ENCODE peak calls at places on chromosome X, in four cellular contexts. One of them, this sample, is unnamed.

GRCh38 chrX:17464196-17464595 is 89.2 kb downstream of the NHS start:
- DNase-seq in tibial nerve: no peak
- DNase-seq in choroid plexus epithelial cell: peak; percentile 41
- DNase-seq in fibroblast of villous mesenchyme: peak; percentile 39
- DNase-seq in this sample: peak; percentile 46

GRCh38 chrX:139762400-139763183 is 54.6 kb upstream of the MCF2 start:
- DNase-seq in tibial nerve: no peak
- DNase-seq in fibroblast of villous mesenchyme: peak; percentile 9
- DNase-seq in choroid plexus epithelial cell: peak; percentile 60
- DNase-seq in this sample: peak; percentile 78

GRCh38 chrX:107823042-107823441 is 2.6 kb upstream of the MID2 start:
- DNase-seq in choroid plexus epithelial cell: no peak
- DNase-seq in fibroblast of villous mesenchyme: no peak
- DNase-seq in tibial nerve: no peak
- DNase-seq in this sample: no peak

GRCh38 chrX:50762578-50762977 is 51.4 kb downstream of the SHROOM4 start:
- DNase-seq in tibial nerve: no peak
- DNase-seq in fibroblast of villous mesenchyme: no peak
- DNase-seq in choroid plexus epithelial cell: no peak
- DNase-seq in this sample: no peak

GRCh38 chrX:13088155-13088485 is 43.7 kb upstream of the FAM9C start:
- DNase-seq in choroid plexus epithelial cell: no peak
- DNase-seq in tibial nerve: no peak
- DNase-seq in fibroblast of villous mesenchyme: no peak
- DNase-seq in this sample: no peak

GRCh38 chrX:119482497-119483480 is 14.5 kb downstream of the SLC25A5 start:
- DNase-seq in choroid plexus epithelial cell: peak; percentile 56
- DNase-seq in tibial nerve: peak; percentile 29
- DNase-seq in fibroblast of villous mesenchyme: peak; percentile 56
- DNase-seq in this sample: peak; percentile 58

GRCh38 chrX:40579880-40580536 is 762 bp upstream of the ATP6AP2 start:
- DNase-seq in choroid plexus epithelial cell: no peak
- DNase-seq in fibroblast of villous mesenchyme: no peak
- DNase-seq in tibial nerve: no peak
- DNase-seq in this sample: no peak

GRCh38 chrX:39640866-39641265 is 456.9 kb downstream of the BCOR start:
- DNase-seq in fibroblast of villous mesenchyme: no peak
- DNase-seq in tibial nerve: no peak
- DNase-seq in choroid plexus epithelial cell: no peak
- DNase-seq in this sample: no peak

GRCh38 chrX:38803286-38803608 is 2.0 kb downstream of the MID1IP1 start:
- DNase-seq in fibroblast of villous mesenchyme: no peak
- DNase-seq in tibial nerve: no peak
- DNase-seq in choroid plexus epithelial cell: no peak
- DNase-seq in this sample: peak; percentile 25

GRCh38 chrX:44308869-44309268 is 34.6 kb downstream of the EFHC2 start:
- DNase-seq in fibroblast of villous mesenchyme: no peak
- DNase-seq in choroid plexus epithelial cell: no peak
- DNase-seq in tibial nerve: no peak
- DNase-seq in this sample: no peak

GRCh38 chrX:36867143-36867542 is 141.0 kb upstream of the FAM47C start:
- DNase-seq in tibial nerve: no peak
- DNase-seq in choroid plexus epithelial cell: peak; percentile 41
- DNase-seq in fibroblast of villous mesenchyme: peak; percentile 12
- DNase-seq in this sample: peak; percentile 67

GRCh38 chrX:57752866-57753265 is 72.8 kb upstream of the NLRP2B start:
- DNase-seq in tibial nerve: no peak
- DNase-seq in choroid plexus epithelial cell: no peak
- DNase-seq in fibroblast of villous mesenchyme: no peak
- DNase-seq in this sample: no peak

GRCh38 chrX:9433596-9433995 is 31.3 kb upstream of the TBL1X start:
- DNase-seq in choroid plexus epithelial cell: no peak
- DNase-seq in fibroblast of villous mesenchyme: no peak
- DNase-seq in tibial nerve: no peak
- DNase-seq in this sample: no peak

GRCh38 chrX:37679230-37679629 is 6.4 kb upstream of the XK start:
- DNase-seq in choroid plexus epithelial cell: no peak
- DNase-seq in fibroblast of villous mesenchyme: no peak
- DNase-seq in tibial nerve: no peak
- DNase-seq in this sample: no peak

GRCh38 chrX:153688534-153688899 is 791 bp downstream of the SLC6A8 start:
- DNase-seq in tibial nerve: no peak
- DNase-seq in choroid plexus epithelial cell: no peak
- DNase-seq in fibroblast of villous mesenchyme: no peak
- DNase-seq in this sample: peak; percentile 20

GRCh38 chrX:74280759-74281158 is 23.2 kb upstream of the ZCCHC13 start:
- DNase-seq in choroid plexus epithelial cell: no peak
- DNase-seq in tibial nerve: no peak
- DNase-seq in fibroblast of villous mesenchyme: no peak
- DNase-seq in this sample: no peak

GRCh38 chrX:154696328-154697045 is 43.1 kb upstream of the CTAG2 start:
- DNase-seq in fibroblast of villous mesenchyme: peak; percentile 35
- DNase-seq in choroid plexus epithelial cell: peak; percentile 80
- DNase-seq in tibial nerve: no peak
- DNase-seq in this sample: peak; percentile 62

GRCh38 chrX:38347136-38347535 is 5.3 kb upstream of the OTC start:
- DNase-seq in choroid plexus epithelial cell: peak; percentile 85
- DNase-seq in fibroblast of villous mesenchyme: peak; percentile 28
- DNase-seq in tibial nerve: no peak
- DNase-seq in this sample: peak; percentile 40

GRCh38 chrX:70172226-70172625 is 5.1 kb upstream of the DGAT2L6 start:
- DNase-seq in fibroblast of villous mesenchyme: no peak
- DNase-seq in tibial nerve: no peak
- DNase-seq in choroid plexus epithelial cell: peak; percentile 13
- DNase-seq in this sample: no peak

GRCh38 chrX:54708404-54708803 is 89.7 kb downstream of the ITIH6 start:
- DNase-seq in tibial nerve: no peak
- DNase-seq in choroid plexus epithelial cell: no peak
- DNase-seq in fibroblast of villous mesenchyme: no peak
- DNase-seq in this sample: no peak

GRCh38 chrX:7889680-7890079 is 37.5 kb downstream of the PNPLA4 start:
- DNase-seq in fibroblast of villous mesenchyme: peak; percentile 19
- DNase-seq in tibial nerve: no peak
- DNase-seq in choroid plexus epithelial cell: peak; percentile 1
- DNase-seq in this sample: peak; percentile 37

GRCh38 chrX:105820247-105820646 is 2.1 kb upstream of the NRK start:
- DNase-seq in choroid plexus epithelial cell: no peak
- DNase-seq in tibial nerve: no peak
- DNase-seq in fibroblast of villous mesenchyme: no peak
- DNase-seq in this sample: no peak

GRCh38 chrX:31334997-31335396 is 263.2 kb upstream of the FTHL17 start:
- DNase-seq in choroid plexus epithelial cell: no peak
- DNase-seq in fibroblast of villous mesenchyme: no peak
- DNase-seq in tibial nerve: no peak
- DNase-seq in this sample: no peak

GRCh38 chrX:131792789-131793462 is 230.2 kb upstream of the STK26 start:
- DNase-seq in choroid plexus epithelial cell: peak; percentile 44
- DNase-seq in tibial nerve: no peak
- DNase-seq in fibroblast of villous mesenchyme: peak; percentile 97
- DNase-seq in this sample: peak; percentile 99

GRCh38 chrX:50581405-50581804 is 110.8 kb upstream of the DGKK start:
- DNase-seq in fibroblast of villous mesenchyme: no peak
- DNase-seq in choroid plexus epithelial cell: no peak
- DNase-seq in tibial nerve: no peak
- DNase-seq in this sample: no peak

GRCh38 chrX:3748052-3748559 is 34.7 kb upstream of the PRKX start:
- DNase-seq in choroid plexus epithelial cell: no peak
- DNase-seq in fibroblast of villous mesenchyme: peak; percentile 20
- DNase-seq in tibial nerve: no peak
- DNase-seq in this sample: no peak

GRCh38 chrX:3442685-3443084 is 96.2 kb upstream of the MXRA5 start:
- DNase-seq in tibial nerve: no peak
- DNase-seq in fibroblast of villous mesenchyme: no peak
- DNase-seq in choroid plexus epithelial cell: no peak
- DNase-seq in this sample: no peak

GRCh38 chrX:15915959-15916703 is 61.5 kb upstream of the AP1S2 start:
- DNase-seq in choroid plexus epithelial cell: peak; percentile 1
- DNase-seq in tibial nerve: no peak
- DNase-seq in fibroblast of villous mesenchyme: no peak
- DNase-seq in this sample: no peak

GRCh38 chrX:18291006-18291545 is 63.4 kb downstream of the SCML2 start:
- DNase-seq in choroid plexus epithelial cell: peak; percentile 28
- DNase-seq in tibial nerve: no peak
- DNase-seq in fibroblast of villous mesenchyme: no peak
- DNase-seq in this sample: peak; percentile 8

GRCh38 chrX:3699841-3700381 is 13.5 kb downstream of the PRKX start:
- DNase-seq in tibial nerve: no peak
- DNase-seq in choroid plexus epithelial cell: peak; percentile 31
- DNase-seq in fibroblast of villous mesenchyme: peak; percentile 31
- DNase-seq in this sample: peak; percentile 47

GRCh38 chrX:344371-344901 is 25.8 kb upstream of the GTPBP6 start:
- DNase-seq in fibroblast of villous mesenchyme: no peak
- DNase-seq in choroid plexus epithelial cell: no peak
- DNase-seq in tibial nerve: no peak
- DNase-seq in this sample: no peak

GRCh38 chrX:83469551-83469950 is 38.5 kb upstream of the POU3F4 start:
- DNase-seq in choroid plexus epithelial cell: peak; percentile 0
- DNase-seq in tibial nerve: no peak
- DNase-seq in fibroblast of villous mesenchyme: no peak
- DNase-seq in this sample: peak; percentile 23

DNA sequence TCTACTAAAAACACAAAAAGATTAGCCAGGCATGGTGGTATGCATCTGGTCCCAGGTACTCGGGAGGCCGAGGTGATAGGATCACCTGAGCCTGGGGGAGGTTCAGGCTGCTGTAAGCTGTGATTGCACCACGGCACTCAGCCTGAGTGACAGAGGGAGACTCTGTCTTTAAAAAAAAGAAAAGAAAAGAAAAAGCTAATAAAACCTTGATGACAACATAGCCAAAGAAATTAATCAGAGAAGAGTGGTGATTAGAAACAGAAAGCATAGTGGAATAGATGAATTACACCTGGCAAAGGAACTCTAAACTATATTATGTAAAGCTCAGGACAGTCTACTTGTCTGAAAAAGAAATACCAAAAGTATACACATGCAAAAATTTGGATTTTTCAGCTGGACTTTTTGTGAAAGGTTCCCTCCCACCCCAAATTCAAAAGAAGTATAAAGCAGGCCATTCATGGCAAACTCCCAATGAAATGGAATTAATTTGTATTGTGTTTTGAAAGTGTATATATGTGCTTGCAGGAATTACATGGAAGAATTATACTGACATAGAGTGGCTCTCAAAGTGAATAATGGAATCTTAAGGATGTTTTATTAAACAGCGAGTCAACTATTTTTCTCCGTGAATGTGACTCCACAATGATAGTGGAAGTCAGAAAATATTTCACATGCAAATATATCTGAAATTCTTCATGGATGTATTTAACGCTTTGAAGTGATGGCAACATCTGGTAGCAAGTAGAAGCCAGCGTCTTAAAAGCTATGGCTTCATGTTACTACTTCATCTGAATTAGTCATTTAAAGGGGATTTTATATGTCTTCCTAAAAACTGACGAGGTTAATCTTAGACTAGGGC is 22.1 kb downstream of the PLS3 start:
- DNase-seq in fibroblast of villous mesenchyme: peak; percentile 59
- DNase-seq in choroid plexus epithelial cell: peak; percentile 52
- DNase-seq in tibial nerve: no peak
- DNase-seq in this sample: peak; percentile 57
- H3K4me3 ChIP-seq in fibroblast of villous mesenchyme: no peak overlapping the region
- H3K4me3 ChIP-seq in choroid plexus epithelial cell: no peak overlapping the region
- H3K4me3 ChIP-seq in tibial nerve: no peak overlapping the region
- H3K4me3 ChIP-seq in this sample: no peak overlapping the region

DNA sequence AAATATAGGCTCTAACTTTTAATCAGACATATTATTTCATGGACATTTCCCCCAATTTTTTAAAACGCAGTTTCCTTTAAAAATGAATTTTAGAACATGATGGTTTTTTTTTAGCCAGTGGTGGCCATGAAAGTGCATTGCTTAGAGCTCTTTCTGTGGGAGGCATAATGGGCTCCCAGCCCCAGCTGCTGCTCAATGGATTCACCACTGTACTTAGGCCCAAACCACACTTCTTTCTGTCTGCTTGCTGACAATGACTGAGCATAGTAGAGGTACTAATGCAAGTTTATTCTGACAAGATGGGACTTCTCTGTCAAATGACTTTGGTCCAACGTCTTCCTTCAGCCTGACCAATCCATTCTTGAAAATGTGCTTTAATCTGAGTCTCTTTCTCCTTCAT is 400.2 kb upstream of the GRIA3 start:
- DNase-seq in choroid plexus epithelial cell: no peak
- DNase-seq in tibial nerve: no peak
- DNase-seq in fibroblast of villous mesenchyme: no peak
- DNase-seq in this sample: no peak
- H3K4me3 ChIP-seq in choroid plexus epithelial cell: no peak overlapping the region
- H3K4me3 ChIP-seq in tibial nerve: no peak overlapping the region
- H3K4me3 ChIP-seq in fibroblast of villous mesenchyme: no peak overlapping the region
- H3K4me3 ChIP-seq in this sample: no peak overlapping the region

DNA sequence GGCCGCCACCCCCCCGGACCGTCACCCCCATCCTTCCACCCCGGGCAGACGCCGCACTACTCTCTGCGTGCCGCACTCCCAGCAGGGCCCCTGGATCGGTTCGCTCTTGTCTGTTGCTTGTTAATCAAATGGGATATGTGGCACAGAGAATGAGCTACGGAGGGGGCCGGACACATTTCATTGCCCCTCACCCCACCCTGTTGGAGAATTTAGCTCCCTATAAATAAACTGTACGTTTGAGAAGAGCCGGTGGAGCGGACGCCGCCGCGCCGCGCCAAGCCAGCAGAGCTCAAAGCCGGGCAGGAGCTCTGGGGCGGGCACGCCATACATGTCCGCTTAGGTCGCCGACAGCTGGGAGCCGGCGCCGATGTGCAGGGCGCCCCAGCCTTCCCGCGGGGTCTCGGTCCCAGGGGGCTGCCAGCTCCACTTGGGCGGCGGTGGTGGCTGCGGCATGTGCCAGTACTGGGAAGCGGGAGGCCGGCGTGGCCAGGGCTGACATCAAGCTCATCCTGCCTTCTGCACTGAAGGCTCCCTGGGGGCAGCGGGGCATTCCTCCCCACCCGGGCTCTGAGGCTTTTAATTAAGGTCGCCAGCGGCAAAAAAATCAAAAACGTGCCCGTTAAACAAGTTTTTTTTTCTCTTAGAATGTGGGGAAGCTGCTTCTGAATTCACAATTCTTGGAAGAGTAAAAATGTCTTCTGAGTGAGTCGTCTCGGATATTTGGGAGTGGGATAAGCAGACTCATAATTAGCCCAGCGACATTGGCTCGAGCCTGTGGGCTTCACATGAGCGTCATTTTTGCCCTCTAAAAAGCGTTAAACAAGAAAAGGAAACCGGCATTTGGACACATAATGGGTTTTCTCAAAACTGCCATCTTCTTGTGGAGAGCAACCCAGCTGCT is 1.1 kb upstream of the PCDH19 start:
- DNase-seq in fibroblast of villous mesenchyme: peak; percentile 1
- DNase-seq in choroid plexus epithelial cell: no peak
- DNase-seq in tibial nerve: no peak
- DNase-seq in this sample: no peak
- H3K4me3 ChIP-seq in fibroblast of villous mesenchyme: no peak overlapping the region
- H3K4me3 ChIP-seq in choroid plexus epithelial cell: no peak overlapping the region
- H3K4me3 ChIP-seq in tibial nerve: peak overlapping the region; percentile 41
- H3K4me3 ChIP-seq in this sample: no peak overlapping the region

DNA sequence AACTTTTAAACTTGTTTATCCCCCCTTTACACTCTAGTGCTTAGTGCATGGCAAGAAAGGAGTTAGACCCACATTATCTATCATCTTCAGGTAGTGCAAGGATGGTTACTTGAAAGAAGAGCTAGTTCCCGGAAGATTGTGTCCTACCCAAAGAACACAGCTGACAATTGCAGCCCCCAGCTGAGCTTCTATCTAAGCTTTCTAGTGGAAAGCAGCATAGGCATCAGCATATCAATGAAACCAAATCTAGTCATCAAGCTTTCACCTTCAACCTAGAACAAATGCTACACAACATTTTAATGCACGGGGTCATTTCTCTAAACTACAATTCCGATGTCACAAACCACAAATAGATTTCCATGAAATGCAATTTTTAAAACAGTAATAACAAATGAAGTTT is 88.9 kb upstream of the TFDP3 start:
- DNase-seq in choroid plexus epithelial cell: no peak
- DNase-seq in tibial nerve: no peak
- DNase-seq in fibroblast of villous mesenchyme: no peak
- DNase-seq in this sample: no peak
- H3K4me3 ChIP-seq in choroid plexus epithelial cell: no peak overlapping the region
- H3K4me3 ChIP-seq in tibial nerve: no peak overlapping the region
- H3K4me3 ChIP-seq in fibroblast of villous mesenchyme: no peak overlapping the region
- H3K4me3 ChIP-seq in this sample: no peak overlapping the region